ENCODE peak calls at places on chromosomes 16 and 17, in six cellular contexts. H, M, L, C, T and X are unnamed samples. For H3K4me1, the result is how much of the 10 kb centered on the place peaks cover.

GRCh38 chr17:68821860-68822693 is 133.1 kb downstream of the ABCA8 start:
- DNase-seq in C (no peak), H (no peak), L (no peak), T (no peak), M (no peak), X (no peak)

GRCh38 chr16:3401719-3402397 is 843 bp downstream of the ZNF174 start:
- DNase-seq in T (no peak), L (no peak), C (no peak), M (peak), H (no peak), X (no peak)

GRCh38 chr17:60729854-60730253 is 52.2 kb downstream of the BCAS3 start:
- DNase-seq in L (no peak), T (no peak), M (peak), C (no peak), H (no peak), X (no peak)

GRCh38 chr17:2351269-2351668 is 14.0 kb downstream of the SGSM2 start:
- DNase-seq in M (no peak), L (no peak), C (no peak), T (peak), H (no peak), X (no peak)

GRCh38 chr17:38403491-38403890 is 24.8 kb upstream of the ARHGAP23 start:
- DNase-seq in L (no peak), T (no peak), M (peak), C (no peak), H (no peak), X (no peak)

GRCh38 chr16:70380919-70381603 is 34.4 kb downstream of the DDX19A start:
- DNase-seq in M (peak), L (peak), T (peak), H (peak), C (peak), X (peak)

GRCh38 chr17:81471804-81472456 is 40.7 kb downstream of the ACTG1 start:
- DNase-seq in H (no peak), M (peak), L (no peak), T (no peak), C (peak), X (no peak)

GRCh38 chr17:6374761-6375312 is 60.1 kb downstream of the AIPL1 start:
- DNase-seq in L (no peak), T (no peak), M (peak), C (no peak), H (no peak), X (no peak)

GRCh38 chr16:50316102-50316847 is 49.9 kb downstream of the ADCY7 start:
- DNase-seq in M (no peak), L (no peak), T (no peak), H (no peak), C (no peak), X (no peak)

GRCh38 chr17:16927641-16928321 is 44.1 kb downstream of the TNFRSF13B start:
- DNase-seq in C (no peak), M (no peak), T (no peak), L (no peak), H (no peak), X (no peak)

GRCh38 chr17:37438141-37438540 is 31.5 kb downstream of the TADA2A start:
- DNase-seq in C (no peak), M (peak), T (no peak), H (no peak), L (no peak), X (no peak)

GRCh38 chr17:6684460-6684783 is 28.7 kb downstream of the SLC13A5 start:
- DNase-seq in M (peak), L (no peak), T (no peak), C (no peak), H (no peak), X (no peak)

GRCh38 chr16:89155184-89155679 is 16.3 kb upstream of the CDH15 start:
- DNase-seq in H (peak), L (no peak), C (peak), M (no peak), T (peak), X (no peak)

GRCh38 chr16:87490091-87490798 is 2.6 kb downstream of the ZCCHC14 start:
- DNase-seq in T (no peak), H (no peak), M (no peak), L (peak), C (no peak), X (no peak)

GRCh38 chr17:614637-615546 is 99.7 kb downstream of the VPS53 start:
- DNase-seq in C (no peak), T (no peak), H (no peak), M (no peak), L (no peak), X (no peak)

GRCh38 chr17:76103274-76104139 is at the start of gene EXOC7:
- DNase-seq in L (peak), T (peak), M (peak), H (peak), C (peak), X (peak)

GRCh38 chr17:29107933-29108805 is 65.2 kb downstream of the PIPOX start:
- DNase-seq in M (peak), T (no peak), L (no peak), H (peak), C (no peak), X (no peak)

DNA sequence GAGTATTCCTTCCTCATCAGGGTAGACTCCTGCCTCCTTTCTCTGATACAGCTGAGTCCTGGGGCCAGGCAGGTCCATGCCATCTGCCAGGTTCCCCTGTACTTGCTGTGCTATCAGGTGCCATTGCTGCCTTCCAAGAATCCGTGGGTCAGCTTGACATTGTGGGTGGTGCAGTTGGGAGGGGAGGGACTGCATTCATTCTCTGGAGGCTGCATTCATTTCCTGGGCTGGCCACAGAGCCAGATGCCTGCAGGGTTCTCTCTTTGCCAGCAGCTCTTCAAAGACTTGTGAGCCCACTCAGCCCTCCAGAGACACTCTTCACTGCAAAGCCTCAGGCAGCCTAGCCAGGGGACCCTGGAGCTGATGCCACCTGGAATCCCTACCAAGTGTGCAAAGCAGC is 20.7 kb downstream of the ANKFN1 start:
- DNase-seq in T (no peak), M (peak), H (no peak), L (no peak), C (no peak), X (no peak)
- H3K27ac ChIP-seq in T (no peak), M (no peak), H (no peak), L (no peak), C (no peak), X (no peak)

GRCh38 chr16:84986102-84986501 is 25.2 kb downstream of the ZDHHC7 start:
- DNase-seq in C (no peak), T (no peak), M (no peak), L (no peak), H (peak), X (no peak)
- H3K4me1 ChIP-seq in C (under half), T (under half), M (under half), L (under half), H (under half), X (under half)

DNA sequence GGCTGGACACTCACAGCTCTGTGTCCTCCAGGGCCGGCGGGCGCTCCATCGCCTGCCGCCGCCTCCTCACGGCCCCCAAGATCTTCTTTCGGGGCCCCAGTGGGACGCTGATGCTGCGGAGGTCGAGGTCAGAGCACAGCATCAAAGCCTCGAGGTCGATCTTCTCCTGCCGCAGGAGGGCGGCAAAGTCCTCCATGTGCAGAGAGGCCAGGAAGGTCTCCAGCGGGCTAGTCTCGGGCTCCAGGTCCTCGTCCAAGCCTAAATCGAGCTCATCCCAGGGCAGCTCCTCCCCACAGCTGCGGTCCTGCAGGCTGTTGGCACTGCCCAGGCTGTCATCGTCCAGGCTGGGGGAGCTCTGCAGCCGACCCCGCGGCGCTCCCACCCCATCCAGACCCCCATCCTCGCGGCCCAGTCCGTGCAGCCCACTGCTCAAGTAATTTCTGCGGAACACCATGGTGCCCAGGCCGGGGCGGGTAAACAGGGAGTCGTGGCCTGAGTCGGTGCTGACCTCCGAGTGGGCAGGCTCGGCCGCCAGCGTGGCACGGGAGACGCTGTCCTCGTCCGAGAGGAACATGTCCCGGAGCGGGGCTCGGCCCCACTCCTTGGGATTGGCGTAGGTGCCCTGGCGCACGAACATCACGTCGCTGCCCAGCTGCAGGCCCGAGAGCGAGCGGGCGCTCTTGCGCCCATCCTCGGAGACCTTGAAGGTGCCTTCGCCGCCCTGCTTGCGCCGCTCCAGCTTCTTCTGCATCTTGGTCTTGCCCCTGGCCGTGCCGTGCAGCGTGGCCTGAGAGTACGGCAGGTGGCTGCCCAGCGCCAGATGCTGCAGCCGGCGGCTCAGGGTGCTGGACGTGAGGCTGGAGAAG is 3.4 kb downstream of the USH1G start:
- DNase-seq in H (peak), M (peak), C (no peak), L (no peak), T (no peak), X (peak)
- H3K27ac ChIP-seq in H (no peak), M (no peak), C (no peak), L (no peak), T (no peak), X (no peak)

DNA sequence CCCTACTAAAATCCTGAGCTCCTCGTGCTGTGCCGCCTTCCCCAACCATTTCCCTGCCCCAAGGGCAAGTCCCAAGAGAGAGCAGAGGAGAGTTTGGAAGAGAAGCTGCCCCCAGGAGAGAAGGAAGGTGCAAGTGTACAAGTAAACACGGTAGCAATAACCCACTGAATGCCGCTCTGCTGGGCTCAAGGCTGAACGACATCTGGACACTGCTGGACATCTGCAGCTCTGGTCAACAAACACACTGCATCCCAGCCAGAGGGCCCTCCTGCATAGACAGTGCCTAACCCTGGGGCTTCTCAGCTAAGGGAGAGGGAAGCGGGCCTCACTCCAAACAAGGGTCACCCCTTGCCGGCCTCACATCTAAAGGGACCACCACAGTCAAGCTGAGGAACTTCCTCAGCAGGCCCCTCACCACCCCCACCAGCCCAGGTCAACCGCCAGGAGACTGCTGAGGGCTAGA is 12.7 kb downstream of the JUP start:
- DNase-seq in L (no peak), H (no peak), T (no peak), C (no peak), M (no peak), X (no peak)
- H3K4me1 ChIP-seq in L (under half), H (half or more), T (under half), C (under half), M (under half), X (under half)